ENCODE peak calls at places on chromosomes 7 and 10, in seven cellular contexts. J is Panc1, U is foreskin fibroblast, P is HFF-Myc, F is mammary epithelial cell, V is right lobe of liver, M is cardiac fibroblast. H is an unnamed sample.

GRCh38 chr10:78995977-78996355 is 72.8 kb upstream of the ZMIZ1 start:
- DNase-seq in J (no peak), U (no peak), P (no peak), F (no peak), V (no peak), M (no peak), H (no peak)

GRCh38 chr7:48040944-48041664 is 5.8 kb downstream of the C7orf57 start:
- DNase-seq in J (no peak), U (no peak), P (no peak), F (peak; percentile 16), V (no peak), M (no peak), H (no peak)

GRCh38 chr7:103718482-103719415 is 270.7 kb downstream of the RELN start:
- DNase-seq in J (no peak), U (no peak), P (no peak), F (peak; percentile 55), V (no peak), M (peak; percentile 45), H (peak; percentile 30)

GRCh38 chr10:113544392-113544791 is 8.5 kb upstream of the HABP2 start:
- DNase-seq in J (no peak), U (no peak), P (no peak), F (no peak), V (no peak), M (no peak), H (no peak)

GRCh38 chr7:79199961-79200360 is 253.5 kb downstream of the MAGI2 start:
- DNase-seq in J (no peak), U (peak; percentile 24), P (no peak), F (no peak), V (no peak), M (peak; percentile 33), H (no peak)

GRCh38 chr7:94855589-94855988 is 51.8 kb upstream of the PPP1R9A start:
- DNase-seq in J (no peak), U (no peak), P (no peak), F (no peak), V (no peak), M (no peak), H (no peak)

GRCh38 chr10:12605580-12606405 is 256.4 kb downstream of the CAMK1D start:
- DNase-seq in J (no peak), U (peak; percentile 79), P (peak; percentile 9), F (peak; percentile 32), V (peak; percentile 97), M (peak; percentile 25), H (peak; percentile 94)

GRCh38 chr10:6973904-6974303 is 393.8 kb upstream of the PRKCQ start:
- DNase-seq in J (no peak), U (no peak), P (no peak), F (no peak), V (no peak), M (no peak), H (no peak)

GRCh38 chr7:30973292-30973691 is 9.5 kb downstream of the GHRHR start:
- DNase-seq in J (no peak), U (no peak), P (no peak), F (no peak), V (no peak), M (no peak), H (no peak)

GRCh38 chr10:72875250-72876055 is 18.1 kb upstream of the OIT3 start:
- DNase-seq in J (peak; percentile 24), U (peak; percentile 49), P (no peak), F (peak; percentile 33), V (no peak), M (peak; percentile 61), H (peak; percentile 43)

GRCh38 chr10:48611133-48611532 is 6.3 kb upstream of the ARHGAP22 start:
- DNase-seq in J (no peak), U (no peak), P (no peak), F (no peak), V (no peak), M (no peak), H (no peak)

GRCh38 chr10:3578159-3578558 is 206.8 kb downstream of the KLF6 start:
- DNase-seq in J (no peak), U (no peak), P (no peak), F (no peak), V (no peak), M (no peak), H (no peak)
- TF ChIP-seq CTCF in J (no peak), U (no peak), P (no peak), F (no peak), V (no peak), M (no peak), H (no peak)

DNA sequence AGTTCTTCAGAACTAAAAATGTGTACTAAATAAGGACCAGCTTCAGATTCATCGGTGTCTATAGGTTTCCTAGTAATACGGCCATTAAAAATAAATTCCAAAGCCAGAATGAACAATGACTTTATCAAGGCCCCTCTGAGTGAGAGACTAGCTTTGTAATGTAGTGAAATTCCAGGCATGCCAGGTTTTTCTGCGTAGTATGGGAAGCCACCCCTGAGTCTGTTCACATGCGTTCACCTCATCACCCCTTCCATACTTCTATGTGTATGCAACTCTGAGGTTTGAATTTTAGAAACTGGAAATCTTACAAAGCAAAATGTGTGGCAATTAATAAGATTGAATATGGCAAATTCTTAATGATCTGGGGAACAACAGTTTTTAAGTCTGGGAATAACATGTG is 24.5 kb downstream of the RNF32 start:
- DNase-seq in J (no peak), U (no peak), P (no peak), F (no peak), V (no peak), M (peak; percentile 22), H (no peak)
- H3K4me3 ChIP-seq in J (no peak overlapping the region), U (no peak overlapping the region), P (no peak overlapping the region), F (no peak overlapping the region), V (no peak overlapping the region), M (no peak overlapping the region), H (no peak overlapping the region)

GRCh38 chr10:44281089-44281613 is 103.7 kb downstream of the CXCL12 start:
- DNase-seq in J (no peak), U (no peak), P (no peak), F (no peak), V (no peak), M (peak; percentile 28), H (no peak)

GRCh38 chr10:44287408-44287807 is 97.5 kb downstream of the CXCL12 start:
- DNase-seq in J (no peak), U (no peak), P (no peak), F (no peak), V (no peak), M (no peak), H (no peak)

GRCh38 chr10:44281662-44282061 is 103.2 kb downstream of the CXCL12 start:
- DNase-seq in J (no peak), U (no peak), P (no peak), F (no peak), V (no peak), M (no peak), H (no peak)

GRCh38 chr10:44282606-44283300 is 102.1 kb downstream of the CXCL12 start:
- DNase-seq in J (no peak), U (no peak), P (no peak), F (no peak), V (no peak), M (no peak), H (no peak)

DNA sequence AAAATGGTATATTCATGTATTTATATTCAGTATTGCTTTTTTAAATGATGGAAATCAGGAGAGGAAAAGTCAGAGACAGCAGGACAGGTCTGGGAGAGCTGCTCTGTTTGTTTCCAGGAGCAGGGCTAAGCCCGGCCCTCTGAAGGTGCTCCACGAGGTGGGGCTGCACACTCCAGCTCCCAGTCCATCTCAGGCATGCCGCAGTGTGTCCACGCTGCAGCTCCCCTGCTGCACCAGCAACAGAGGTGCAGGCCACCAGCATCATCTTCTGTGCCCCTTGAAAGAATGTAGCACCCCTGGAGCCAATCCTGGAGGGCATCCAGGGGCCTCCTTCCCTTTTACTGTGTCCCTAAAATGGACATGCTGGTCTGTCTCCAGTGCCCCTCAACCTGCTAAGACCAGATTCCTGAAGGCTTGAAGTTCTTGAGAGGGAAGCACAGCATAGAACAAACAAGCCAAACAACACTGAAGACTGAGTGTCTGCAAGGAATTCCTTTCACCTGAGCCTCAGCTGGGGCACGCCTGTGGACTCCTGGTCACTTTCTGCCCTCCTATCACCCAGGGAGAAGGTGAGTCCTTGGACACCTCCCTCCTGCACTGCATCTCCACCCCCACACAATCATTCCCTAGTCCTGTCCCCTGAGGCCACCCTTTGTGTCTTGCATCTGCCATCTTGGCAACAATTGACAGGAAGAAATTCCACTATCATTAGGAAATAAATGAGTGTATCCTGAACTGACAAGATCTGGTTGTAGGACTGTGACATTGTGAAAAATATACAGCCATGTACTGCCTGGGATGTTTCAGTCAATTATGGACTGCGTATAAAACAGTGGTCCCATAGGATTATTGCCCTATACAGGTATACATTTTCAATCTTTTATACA is 100.5 kb downstream of the CXCL12 start:
- DNase-seq in J (no peak), U (no peak), P (no peak), F (no peak), V (no peak), M (no peak), H (no peak)
- TF ChIP-seq CTCF in J (no peak), U (no peak), P (no peak), F (no peak), V (no peak), M (no peak), H (no peak)

GRCh38 chr7:7769712-7770111 is 51.3 kb upstream of the RPA3 start:
- DNase-seq in J (no peak), U (no peak), P (no peak), F (no peak), V (no peak), M (no peak), H (no peak)

GRCh38 chr7:7770228-7770627 is 51.8 kb upstream of the RPA3 start:
- DNase-seq in J (no peak), U (peak; percentile 51), P (no peak), F (peak; percentile 57), V (no peak), M (peak; percentile 26), H (no peak)

GRCh38 chr7:7771452-7771851 is 53.0 kb upstream of the RPA3 start:
- DNase-seq in J (no peak), U (peak; percentile 36), P (no peak), F (no peak), V (no peak), M (no peak), H (no peak)

GRCh38 chr7:7773334-7774308 is 55.2 kb upstream of the RPA3 start:
- DNase-seq in J (no peak), U (no peak), P (no peak), F (no peak), V (no peak), M (no peak), H (no peak)

GRCh38 chr7:7772385-7772784 is 54.0 kb upstream of the RPA3 start:
- DNase-seq in J (no peak), U (peak; percentile 36), P (no peak), F (peak; percentile 96), V (no peak), M (peak; percentile 20), H (no peak)
- H3K4me3 ChIP-seq in J (no peak overlapping the region), U (no peak overlapping the region), P (no peak overlapping the region), F (peak overlapping the region; percentile 41), V (no peak overlapping the region), M (no peak overlapping the region), H (no peak overlapping the region)